ENCODE peak calls at places on chromosomes 13 and 19, in seven cellular contexts. G is neuronal stem cell, U is mesenchymal stem cell, H is H9, O is trophoblast cell, Z is H1, X is IMR-90. N is an unnamed sample.

GRCh38 chr13:48728876-48729275 is 75.1 kb downstream of the CYSLTR2 start:
- DNase-seq in G (no peak), U (no peak), H (no peak), O (no peak), Z (no peak), X (no peak), N (no peak)

GRCh38 chr13:113791761-113792160 is 32.7 kb downstream of the TMEM255B start:
- DNase-seq in G (no peak), U (no peak), H (no peak), O (no peak), Z (no peak), X (no peak), N (no peak)

GRCh38 chr19:42255766-42256750 is 1.1 kb upstream of the ERF start:
- DNase-seq in G (peak; percentile 67), U (peak; percentile 78), H (peak; percentile 58), O (peak; percentile 36), Z (no peak), X (peak; percentile 46), N (peak; percentile 87)

GRCh38 chr19:28242317-28242927 is 970.5 kb downstream of the UQCRFS1 start:
- DNase-seq in G (peak; percentile 70), U (no peak), H (peak; percentile 55), O (no peak), Z (no peak), X (no peak), N (peak; percentile 73)

GRCh38 chr19:50178859-50179537 is 15.9 kb upstream of the IZUMO2 start:
- DNase-seq in G (no peak), U (no peak), H (no peak), O (no peak), Z (no peak), X (no peak), N (no peak)

GRCh38 chr13:32384702-32385101 is 43.2 kb downstream of the N4BP2L1 start:
- DNase-seq in G (no peak), U (no peak), H (no peak), O (no peak), Z (no peak), X (no peak), N (no peak)

GRCh38 chr19:56132316-56132822 is 8.7 kb upstream of the ZNF444 start:
- DNase-seq in G (no peak), U (no peak), H (no peak), O (peak; percentile 72), Z (no peak), X (peak; percentile 66), N (no peak)

GRCh38 chr13:83943530-83944279 is 61.4 kb upstream of the SLITRK1 start:
- DNase-seq in G (no peak), U (no peak), H (no peak), O (no peak), Z (no peak), X (no peak), N (peak; percentile 22)

GRCh38 chr13:101449971-101450748 is 2.3 kb upstream of the ITGBL1 start:
- DNase-seq in G (no peak), U (peak; percentile 83), H (no peak), O (peak; percentile 58), Z (no peak), X (peak; percentile 93), N (no peak)

GRCh38 chr13:37386276-37386675 is 212.3 kb downstream of the POSTN start:
- DNase-seq in G (no peak), U (no peak), H (no peak), O (peak; percentile 43), Z (no peak), X (peak; percentile 56), N (no peak)

GRCh38 chr13:74978596-74978995 is 503.4 kb downstream of the TBC1D4 start:
- DNase-seq in G (no peak), U (no peak), H (no peak), O (no peak), Z (no peak), X (no peak), N (peak; percentile 26)

GRCh38 chr19:16325161-16325527 is 518 bp downstream of the KLF2 start:
- DNase-seq in G (peak; percentile 17), U (peak; percentile 35), H (peak; percentile 46), O (no peak), Z (no peak), X (no peak), N (peak; percentile 48)

GRCh38 chr19:41951686-41952172 is 7.4 kb downstream of the RABAC1 start:
- DNase-seq in G (peak; percentile 85), U (peak; percentile 76), H (peak; percentile 88), O (peak; percentile 41), Z (peak; percentile 76), X (peak; percentile 65), N (peak; percentile 86)

GRCh38 chr13:29435125-29435911 is 160.2 kb downstream of the SLC7A1 start:
- DNase-seq in G (no peak), U (peak; percentile 98), H (no peak), O (no peak), Z (no peak), X (peak; percentile 91), N (no peak)

GRCh38 chr19:28305513-28305912 is 907.4 kb downstream of the UQCRFS1 start:
- DNase-seq in G (no peak), U (no peak), H (no peak), O (no peak), Z (no peak), X (no peak), N (no peak)

GRCh38 chr13:92317066-92317465 is 909.5 kb upstream of the GPC6 start:
- DNase-seq in G (no peak), U (peak; percentile 49), H (no peak), O (no peak), Z (no peak), X (peak; percentile 24), N (peak; percentile 74)

GRCh38 chr19:52066258-52066866 is 17.7 kb upstream of the ZNF432 start:
- DNase-seq in G (no peak), U (no peak), H (no peak), O (no peak), Z (no peak), X (no peak), N (no peak)

GRCh38 chr19:52065399-52065798 is 16.8 kb upstream of the ZNF432 start:
- DNase-seq in G (no peak), U (no peak), H (no peak), O (no peak), Z (no peak), X (no peak), N (no peak)

GRCh38 chr19:52070496-52070895 is 21.9 kb upstream of the ZNF432 start:
- DNase-seq in G (no peak), U (no peak), H (no peak), O (peak; percentile 92), Z (no peak), X (peak; percentile 44), N (no peak)

GRCh38 chr19:52069653-52070052 is 21.0 kb upstream of the ZNF432 start:
- DNase-seq in G (no peak), U (no peak), H (no peak), O (no peak), Z (no peak), X (no peak), N (no peak)
- H2BK120ac ChIP-seq in G (no peak overlapping the region), U (no peak overlapping the region), H (no peak overlapping the region), O (no peak overlapping the region), Z (no peak overlapping the region), X (no peak overlapping the region), N (no peak overlapping the region)

GRCh38 chr19:47283405-47284059 is 8.8 kb downstream of the INAFM1 start:
- DNase-seq in G (no peak), U (no peak), H (no peak), O (peak; percentile 33), Z (no peak), X (no peak), N (no peak)
- H2AK5ac ChIP-seq in G (peak overlapping the region; percentile 3), U (no peak overlapping the region), H (no peak overlapping the region), O (no peak overlapping the region), Z (no peak overlapping the region), X (peak overlapping the region; percentile 53), N (no peak overlapping the region)

GRCh38 chr19:18000480-18000980 is 7.4 kb upstream of the ARRDC2 start:
- DNase-seq in G (no peak), U (no peak), H (no peak), O (no peak), Z (no peak), X (no peak), N (no peak)
- H2BK120ac ChIP-seq in G (no peak overlapping the region), U (no peak overlapping the region), H (no peak overlapping the region), O (no peak overlapping the region), Z (no peak overlapping the region), X (peak overlapping the region; percentile 33), N (no peak overlapping the region)

GRCh38 chr19:44972802-44973201 is 17.6 kb downstream of the CLPTM1 start:
- DNase-seq in G (no peak), U (no peak), H (no peak), O (no peak), Z (no peak), X (no peak), N (no peak)

GRCh38 chr19:44969437-44969836 is 14.3 kb downstream of the CLPTM1 start:
- DNase-seq in G (no peak), U (no peak), H (no peak), O (no peak), Z (no peak), X (no peak), N (no peak)

GRCh38 chr19:44973982-44974735 is 19.0 kb downstream of the CLPTM1 start:
- DNase-seq in G (no peak), U (no peak), H (no peak), O (no peak), Z (no peak), X (no peak), N (no peak)

GRCh38 chr19:44968118-44968517 is 12.9 kb downstream of the CLPTM1 start:
- DNase-seq in G (no peak), U (no peak), H (no peak), O (no peak), Z (no peak), X (no peak), N (no peak)

GRCh38 chr19:44968670-44969069 is 13.5 kb downstream of the CLPTM1 start:
- DNase-seq in G (no peak), U (no peak), H (no peak), O (no peak), Z (no peak), X (no peak), N (no peak)
- H2AK5ac ChIP-seq in G (no peak overlapping the region), U (no peak overlapping the region), H (no peak overlapping the region), O (no peak overlapping the region), Z (no peak overlapping the region), X (no peak overlapping the region), N (no peak overlapping the region)

DNA sequence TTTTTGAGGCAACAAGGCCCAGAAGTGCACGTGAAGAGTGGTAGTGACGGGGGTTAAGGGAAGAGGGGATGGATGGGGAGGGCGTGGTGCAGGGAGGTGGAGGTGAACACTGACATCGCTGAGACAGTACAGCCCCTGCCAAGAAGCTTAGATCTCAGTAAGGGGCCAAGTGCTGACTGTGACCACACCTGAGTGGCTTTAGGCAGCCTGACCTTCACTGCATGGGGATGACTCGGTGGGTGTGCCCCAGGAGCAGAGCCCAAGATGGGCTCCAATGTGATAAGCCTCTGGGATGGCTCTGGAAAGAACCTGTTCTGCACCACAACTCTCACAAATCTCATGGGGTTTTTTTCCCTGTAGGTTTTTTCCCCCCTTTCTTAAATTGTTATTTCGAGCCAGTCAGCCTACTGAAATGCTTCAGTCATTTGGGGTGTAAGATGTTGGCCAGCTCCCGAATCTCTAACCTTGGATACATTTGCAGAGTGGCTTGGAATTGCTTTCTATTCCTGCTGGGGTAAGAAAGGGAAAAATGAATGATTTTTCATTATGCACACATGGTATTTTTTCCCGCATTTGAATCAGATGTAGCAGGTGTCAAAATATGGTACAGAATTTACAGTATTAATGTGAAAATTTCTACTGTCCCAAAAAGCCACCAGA is 165.0 kb downstream of the TM9SF2 start:
- DNase-seq in G (no peak), U (no peak), H (no peak), O (no peak), Z (no peak), X (no peak), N (no peak)
- H2BK120ac ChIP-seq in G (no peak overlapping the region), U (no peak overlapping the region), H (no peak overlapping the region), O (no peak overlapping the region), Z (no peak overlapping the region), X (no peak overlapping the region), N (no peak overlapping the region)

GRCh38 chr19:12770922-12771321 is 4.4 kb downstream of the HOOK2 start:
- DNase-seq in G (no peak), U (no peak), H (no peak), O (no peak), Z (no peak), X (no peak), N (no peak)
- H2AK5ac ChIP-seq in G (peak overlapping the region; percentile 66), U (no peak overlapping the region), H (no peak overlapping the region), O (no peak overlapping the region), Z (no peak overlapping the region), X (no peak overlapping the region), N (no peak overlapping the region)